ENCODE peak calls at places on chromosomes 13 and 19, in five cellular contexts. Y, V, H, P and X are unnamed samples.

GRCh38 chr13:30429235-30429634 is 6.9 kb downstream of the UBE2L5 start:
- DNase-seq in V (no peak), Y (no peak), P (no peak), H (no peak), X (no peak)

GRCh38 chr19:45103625-45104319 is 10.8 kb downstream of the PPP1R37 start:
- DNase-seq in H (no peak), V (no peak), P (no peak), Y (no peak), X (peak)

GRCh38 chr13:66138172-66138811 is 1091.8 kb downstream of the PCDH9 start:
- DNase-seq in P (no peak), V (no peak), Y (no peak), H (no peak), X (no peak)

GRCh38 chr13:114078501-114079451 is 53.6 kb downstream of the RASA3 start:
- DNase-seq in P (no peak), Y (peak), H (no peak), V (no peak), X (peak)

GRCh38 chr13:77800219-77800618 is 102.7 kb downstream of the SLAIN1 start:
- DNase-seq in P (no peak), Y (peak), H (no peak), V (no peak), X (no peak)

GRCh38 chr13:30618186-30618937 is 642 bp downstream of the USPL1 start:
- DNase-seq in H (peak), V (peak), P (no peak), Y (no peak), X (peak)

GRCh38 chr19:12723643-12724426 is at the start of gene TNPO2:
- DNase-seq in P (peak), V (peak), H (peak), Y (no peak), X (peak)

GRCh38 chr19:21848706-21849105 is 12.7 kb upstream of the ZNF43 start:
- DNase-seq in Y (no peak), V (no peak), H (no peak), P (no peak), X (no peak)

GRCh38 chr13:113533441-113533840 is 42.9 kb upstream of the DCUN1D2 start:
- DNase-seq in V (no peak), Y (no peak), H (peak), P (no peak), X (peak)